ENCODE peak calls at places on chromosome 11, in six cellular contexts. M, Y, R, G, O and I are unnamed samples.
A peak's percentile ranks its signal among the peaks of the same experiment; 100 is the strongest.

GRCh38 chr11:69970785-69971535 is 107.2 kb upstream of the ANO1 start:
- DNase-seq in G (no peak), R (no peak), O (no peak), Y (no peak), M (no peak), I (peak; percentile 54)

GRCh38 chr11:107844041-107844440 is 14.5 kb downstream of the SLC35F2 start:
- DNase-seq in O (no peak), R (peak; percentile 65), G (no peak), Y (no peak), M (no peak), I (no peak)

GRCh38 chr11:45931739-45932138 is 9.3 kb downstream of the LARGE2 start:
- DNase-seq in O (no peak), Y (no peak), M (no peak), G (no peak), R (no peak), I (no peak)

GRCh38 chr11:57069942-57070341 is 81.2 kb downstream of the OR5AK2 start:
- DNase-seq in O (no peak), G (no peak), R (no peak), M (no peak), Y (no peak), I (no peak)

GRCh38 chr11:87421422-87421821 is 383.7 kb downstream of the TMEM135 start:
- DNase-seq in M (peak; percentile 57), Y (peak; percentile 73), R (peak; percentile 80), O (no peak), G (peak; percentile 82), I (peak; percentile 79)

GRCh38 chr11:19978668-19979518 is 181.4 kb downstream of the DBX1 start:
- DNase-seq in Y (no peak), R (peak; percentile 26), O (no peak), G (no peak), M (no peak), I (peak; percentile 53)

GRCh38 chr11:70108250-70108649 is 30.1 kb downstream of the ANO1 start:
- DNase-seq in R (no peak), G (no peak), M (no peak), O (no peak), Y (no peak), I (no peak)

GRCh38 chr11:100515087-100515486 is 172.0 kb upstream of the ARHGAP42 start:
- DNase-seq in O (no peak), G (no peak), Y (no peak), M (no peak), R (peak; percentile 9), I (no peak)

GRCh38 chr11:46112961-46113617 is 8.2 kb downstream of the PHF21A start:
- DNase-seq in O (no peak), R (no peak), Y (peak; percentile 61), G (peak; percentile 80), M (peak; percentile 39), I (peak; percentile 77)

GRCh38 chr11:95089620-95090542 is at the start of gene ENDOD1:
- DNase-seq in M (peak; percentile 88), Y (peak; percentile 88), R (no peak), O (peak; percentile 65), G (peak; percentile 88), I (peak; percentile 87)

GRCh38 chr11:36073411-36074203 is 129.7 kb downstream of the LDLRAD3 start:
- DNase-seq in M (peak; percentile 27), O (no peak), R (no peak), Y (no peak), G (no peak), I (no peak)

GRCh38 chr11:120546312-120547205 is 35.0 kb downstream of the GRIK4 start:
- DNase-seq in O (no peak), G (no peak), Y (no peak), M (peak; percentile 55), R (peak; percentile 79), I (peak; percentile 41)

GRCh38 chr11:1207451-1208360 is 15.2 kb upstream of the MUC5B start:
- DNase-seq in M (peak; percentile 16), Y (no peak), O (no peak), R (no peak), G (no peak), I (no peak)

GRCh38 chr11:34603129-34604001 is 17.5 kb upstream of the EHF start:
- DNase-seq in M (peak; percentile 75), Y (no peak), O (no peak), G (no peak), R (no peak), I (peak; percentile 98)

GRCh38 chr11:34602245-34602644 is 18.6 kb upstream of the EHF start:
- DNase-seq in R (no peak), G (no peak), M (peak; percentile 73), Y (no peak), O (no peak), I (peak; percentile 80)

GRCh38 chr11:34600339-34601084 is 20.4 kb upstream of the EHF start:
- DNase-seq in O (no peak), M (peak; percentile 82), G (no peak), R (no peak), Y (no peak), I (peak; percentile 96)

GRCh38 chr11:34601085-34601444 is 19.8 kb upstream of the EHF start:
- DNase-seq in G (no peak), O (no peak), R (no peak), Y (no peak), M (no peak), I (no peak)

DNA sequence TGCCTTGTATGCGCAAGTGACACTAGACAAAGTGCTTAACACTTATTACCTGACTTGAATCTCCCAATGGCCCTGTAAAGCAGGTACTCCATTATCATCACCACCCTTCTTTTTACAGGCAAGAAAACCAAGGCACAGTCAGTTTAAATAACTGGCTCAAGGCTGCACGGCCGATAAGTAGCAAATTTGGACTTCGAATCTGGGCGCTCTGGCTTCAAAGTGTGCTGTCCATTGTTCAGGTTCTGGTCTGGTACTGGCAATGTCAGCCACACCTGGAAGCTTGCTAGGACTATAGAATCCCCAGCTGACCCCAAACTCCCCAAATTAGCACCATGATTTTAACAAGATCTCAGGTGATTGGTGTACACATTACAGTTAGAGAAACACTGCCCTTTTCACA is 19.3 kb upstream of the EHF start:
- DNase-seq in M (no peak), O (no peak), G (no peak), R (no peak), Y (no peak), I (peak; percentile 72)
- H3K4me1 ChIP-seq in M (peaks cover 4% of the 10 kb centered on the region), O (no peaks in the 10 kb centered on the region), G (no peaks in the 10 kb centered on the region), R (peaks cover 56% of the 10 kb centered on the region), Y (peaks cover 16% of the 10 kb centered on the region), I (peaks cover 15% of the 10 kb centered on the region)

DNA sequence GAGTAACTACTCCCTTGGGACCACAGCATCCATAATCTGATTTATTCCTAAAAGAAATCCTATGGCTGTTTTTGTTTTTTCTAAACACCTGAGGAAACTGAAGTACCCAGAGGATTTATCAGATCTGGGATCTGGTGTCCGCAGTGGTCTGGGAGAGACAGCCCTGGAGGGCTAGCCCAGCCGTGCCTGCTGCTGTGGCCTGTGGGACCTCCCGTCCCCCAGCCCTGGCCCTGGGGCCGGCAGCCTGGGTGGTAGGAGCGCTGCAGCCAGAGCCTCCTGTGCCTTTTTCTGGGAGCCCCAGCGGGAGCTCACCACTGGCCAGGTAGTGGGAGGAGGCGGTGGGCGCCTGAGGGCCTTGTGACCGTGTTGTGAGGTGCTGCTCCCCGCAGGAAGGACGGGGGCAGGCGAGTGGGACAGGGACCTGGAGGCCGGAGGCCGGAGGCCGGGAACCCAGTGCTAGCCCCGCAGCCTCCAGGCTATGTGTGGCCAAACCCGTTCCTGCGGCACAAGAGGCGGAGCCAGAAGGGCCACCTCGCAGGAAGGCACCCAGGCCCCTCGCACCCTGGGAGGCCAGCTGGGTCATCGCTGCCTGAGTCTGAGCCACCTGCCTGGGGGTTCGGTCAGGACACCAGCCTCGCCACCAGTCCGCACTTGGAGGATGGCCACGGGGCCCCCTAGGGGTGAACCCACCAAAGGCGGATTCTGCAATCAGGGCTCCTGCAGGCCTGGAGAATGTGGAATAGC is 18.2 kb upstream of the C11orf96 start:
- DNase-seq in R (no peak), G (no peak), Y (no peak), O (no peak), M (no peak), I (no peak)
- H3K4me1 ChIP-seq in R (peaks cover 17% of the 10 kb centered on the region), G (no peaks in the 10 kb centered on the region), Y (peaks cover 34% of the 10 kb centered on the region), O (no peaks in the 10 kb centered on the region), M (no peaks in the 10 kb centered on the region), I (no peaks in the 10 kb centered on the region)

GRCh38 chr11:34055218-34056000 is 3.9 kb downstream of the CAPRIN1 start:
- DNase-seq in R (no peak), M (no peak), G (no peak), Y (no peak), O (no peak), I (no peak)
- H3K4me1 ChIP-seq in R (peaks cover 21% of the 10 kb centered on the region), M (peaks cover 33% of the 10 kb centered on the region), G (peaks cover 44% of the 10 kb centered on the region), Y (peaks cover 19% of the 10 kb centered on the region), O (peaks cover 30% of the 10 kb centered on the region), I (peaks cover 1% of the 10 kb centered on the region)

GRCh38 chr11:10648896-10649295 is 44.7 kb downstream of the IRAG1 start:
- DNase-seq in G (no peak), M (no peak), Y (no peak), O (no peak), R (no peak), I (no peak)

GRCh38 chr11:10645212-10645795 is 48.3 kb downstream of the IRAG1 start:
- DNase-seq in Y (no peak), M (no peak), G (no peak), O (no peak), R (no peak), I (no peak)

GRCh38 chr11:10646005-10646404 is 47.5 kb downstream of the IRAG1 start:
- DNase-seq in Y (no peak), M (no peak), G (no peak), O (no peak), R (no peak), I (no peak)

GRCh38 chr11:10650166-10650565 is 43.4 kb downstream of the IRAG1 start:
- DNase-seq in Y (no peak), M (no peak), G (no peak), R (no peak), O (no peak), I (no peak)

DNA sequence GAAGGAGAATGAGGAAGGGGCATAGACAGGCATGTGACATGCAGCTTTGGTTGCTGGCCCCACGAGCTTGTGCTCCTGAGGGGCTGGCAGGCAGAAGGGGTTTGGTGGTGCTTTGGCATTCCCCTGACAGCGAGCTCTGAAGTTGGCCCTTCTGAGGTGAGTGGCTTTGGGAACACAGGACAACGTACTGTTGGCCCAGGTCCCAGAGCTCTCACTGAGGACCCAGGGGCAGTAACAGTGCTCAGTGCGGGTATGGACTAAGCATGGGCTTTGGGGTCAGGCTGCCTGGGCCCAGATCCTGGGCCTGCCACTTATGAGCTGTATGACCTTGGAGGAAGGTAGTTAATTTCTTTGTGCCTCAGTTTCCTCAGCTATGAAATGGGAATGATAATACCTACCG is 46.6 kb downstream of the IRAG1 start:
- DNase-seq in O (no peak), M (no peak), R (no peak), G (no peak), Y (no peak), I (no peak)
- H3K4me1 ChIP-seq in O (no peaks in the 10 kb centered on the region), M (no peaks in the 10 kb centered on the region), R (peaks cover 8% of the 10 kb centered on the region), G (no peaks in the 10 kb centered on the region), Y (peaks cover 12% of the 10 kb centered on the region), I (no peaks in the 10 kb centered on the region)

GRCh38 chr11:17162376-17162775 is 45.4 kb downstream of the PIK3C2A start:
- DNase-seq in M (no peak), O (no peak), R (no peak), G (no peak), Y (no peak), I (no peak)
- H3K4me1 ChIP-seq in M (peaks cover 9% of the 10 kb centered on the region), O (peaks cover 7% of the 10 kb centered on the region), R (peaks cover 6% of the 10 kb centered on the region), G (peaks cover 22% of the 10 kb centered on the region), Y (peaks cover 39% of the 10 kb centered on the region), I (peaks cover 17% of the 10 kb centered on the region)